ENCODE peak calls at places on chromosome 4, in ten cellular contexts. S is uterus, E is tibial nerve, U is neural progenitor cell, D is tibial artery, P is brain microvascular endothelial cell, Y is WTC11, K is GM23338, Q is MCF 10A, I is progenitor cell of endocrine pancreas. N is an unnamed sample.

GRCh38 chr4:7964890-7965662 is 25.4 kb upstream of the AFAP1 start:
- DNase-seq in I (no peak), E (peak; percentile 23), P (no peak), Y (no peak), Q (peak; percentile 91), K (peak; percentile 43), U (no peak), D (no peak), S (peak; percentile 86), N (no peak)

GRCh38 chr4:47287735-47288134 is 175.8 kb downstream of the COMMD8 start:
- DNase-seq in E (no peak), D (no peak), S (no peak), Q (peak; percentile 39), U (no peak), I (no peak), K (no peak), Y (no peak), P (peak; percentile 87), N (no peak)

GRCh38 chr4:187357045-187357643 is 633.5 kb upstream of the FAT1 start:
- DNase-seq in I (no peak), K (no peak), E (no peak), Y (no peak), D (no peak), S (no peak), P (no peak), Q (no peak), U (no peak), N (no peak)

GRCh38 chr4:27251788-27252187 is 391.1 kb downstream of the STIM2 start:
- DNase-seq in E (no peak), Q (no peak), P (no peak), Y (no peak), K (peak; percentile 16), U (no peak), I (no peak), S (no peak), D (no peak), N (no peak)

GRCh38 chr4:179871726-179872125 is 2371.5 kb upstream of the TENM3 start:
- DNase-seq in D (no peak), E (no peak), Y (no peak), U (no peak), I (no peak), P (no peak), K (no peak), S (no peak), Q (no peak), N (no peak)

GRCh38 chr4:3324093-3324815 is 31.4 kb downstream of the RGS12 start:
- DNase-seq in E (no peak), I (no peak), D (peak; percentile 34), Q (no peak), U (peak; percentile 56), Y (peak; percentile 78), S (no peak), P (no peak), K (peak; percentile 84), N (no peak)

GRCh38 chr4:128241425-128241913 is 46.1 kb downstream of the PGRMC2 start:
- DNase-seq in Y (no peak), U (no peak), K (no peak), E (no peak), D (no peak), S (no peak), Q (peak; percentile 96), I (no peak), P (peak; percentile 91), N (no peak)

GRCh38 chr4:85979276-85979675 is 380.6 kb downstream of the MAPK10 start:
- DNase-seq in D (no peak), S (no peak), Q (no peak), K (no peak), U (no peak), E (no peak), P (no peak), I (no peak), Y (no peak), N (no peak)

GRCh38 chr4:98092833-98093439 is 50.3 kb downstream of the STPG2 start:
- DNase-seq in S (no peak), Y (no peak), Q (peak; percentile 46), I (no peak), U (peak; percentile 35), D (no peak), K (peak; percentile 40), P (peak; percentile 12), E (no peak), N (no peak)

GRCh38 chr4:166846939-166847338 is 387.4 kb downstream of the SPOCK3 start:
- DNase-seq in I (no peak), U (no peak), K (no peak), D (no peak), S (no peak), Q (no peak), P (no peak), Y (no peak), E (no peak), N (no peak)

GRCh38 chr4:149836546-149836945 is 20.9 kb upstream of the IQCM start:
- DNase-seq in E (no peak), S (no peak), Y (no peak), U (no peak), I (no peak), D (no peak), K (no peak), P (no peak), Q (peak; percentile 18), N (no peak)

GRCh38 chr4:158964114-158964727 is 138.7 kb upstream of the RAPGEF2 start:
- DNase-seq in U (no peak), S (no peak), K (no peak), Q (no peak), E (no peak), D (no peak), I (no peak), P (no peak), Y (no peak), N (no peak)

GRCh38 chr4:146087856-146088255 is 87.7 kb upstream of the LSM6 start:
- DNase-seq in Q (no peak), I (no peak), Y (no peak), P (no peak), E (no peak), D (no peak), U (no peak), K (no peak), S (no peak), N (no peak)

GRCh38 chr4:176548571-176548970 is 228.8 kb downstream of the SPCS3 start:
- DNase-seq in D (no peak), U (no peak), Q (no peak), Y (no peak), P (peak; percentile 91), I (no peak), S (no peak), E (no peak), K (no peak), N (no peak)

GRCh38 chr4:105633241-105633640 is 75.2 kb downstream of the INTS12 start:
- DNase-seq in I (no peak), Y (no peak), P (no peak), S (no peak), Q (no peak), K (no peak), E (no peak), D (no peak), U (no peak), N (no peak)

GRCh38 chr4:105630670-105631655 is 77.5 kb downstream of the INTS12 start:
- DNase-seq in I (no peak), S (no peak), K (no peak), P (no peak), E (no peak), D (no peak), Y (no peak), U (no peak), Q (peak; percentile 15), N (no peak)

GRCh38 chr4:105631818-105632400 is 76.6 kb downstream of the INTS12 start:
- DNase-seq in E (no peak), U (no peak), Q (peak; percentile 26), Y (no peak), S (no peak), I (no peak), P (no peak), D (no peak), K (peak; percentile 38), N (no peak)

GRCh38 chr4:105634402-105634801 is 74.1 kb downstream of the INTS12 start:
- DNase-seq in U (no peak), E (no peak), P (no peak), S (no peak), Y (no peak), I (no peak), D (no peak), Q (no peak), K (no peak), N (no peak)

DNA sequence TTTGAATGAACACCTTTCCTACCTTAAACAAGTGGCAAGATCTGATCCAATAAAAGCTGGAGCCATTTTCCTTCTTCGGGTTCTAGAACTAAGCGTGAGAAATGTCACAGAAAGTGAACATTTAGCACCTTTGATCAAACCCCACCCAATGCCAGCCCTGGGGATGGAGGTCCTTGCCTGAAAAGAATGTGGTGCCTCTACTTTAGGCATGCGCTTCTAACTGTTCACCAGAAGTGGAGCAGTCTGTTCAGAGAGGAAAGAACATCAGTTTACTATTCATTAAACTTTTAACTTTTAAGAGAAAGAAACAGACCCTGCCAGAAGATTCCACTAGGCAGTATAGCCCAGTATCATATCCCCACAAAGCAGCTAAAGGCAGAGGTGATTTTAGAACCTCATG is 75.9 kb downstream of the INTS12 start:
- DNase-seq in Y (no peak), E (no peak), D (no peak), P (no peak), U (peak; percentile 10), Q (no peak), S (no peak), I (no peak), K (peak; percentile 36), N (no peak)
- TF ChIP-seq CTCF in Y (no peak), E (no peak), D (no peak), P (no peak), U (peak; percentile 4), Q (no peak), S (no peak), I (no peak), K (no peak), N (no peak)

GRCh38 chr4:139171878-139172691 is 4.9 kb downstream of the ELF2 start:
- DNase-seq in E (no peak), S (no peak), K (peak; percentile 43), D (no peak), Y (no peak), U (no peak), I (no peak), Q (peak; percentile 71), P (peak; percentile 62), N (no peak)
- TF ChIP-seq CTCF in E (no peak), S (no peak), K (no peak), D (no peak), Y (no peak), U (no peak), I (no peak), Q (no peak), P (no peak), N (no peak)

DNA sequence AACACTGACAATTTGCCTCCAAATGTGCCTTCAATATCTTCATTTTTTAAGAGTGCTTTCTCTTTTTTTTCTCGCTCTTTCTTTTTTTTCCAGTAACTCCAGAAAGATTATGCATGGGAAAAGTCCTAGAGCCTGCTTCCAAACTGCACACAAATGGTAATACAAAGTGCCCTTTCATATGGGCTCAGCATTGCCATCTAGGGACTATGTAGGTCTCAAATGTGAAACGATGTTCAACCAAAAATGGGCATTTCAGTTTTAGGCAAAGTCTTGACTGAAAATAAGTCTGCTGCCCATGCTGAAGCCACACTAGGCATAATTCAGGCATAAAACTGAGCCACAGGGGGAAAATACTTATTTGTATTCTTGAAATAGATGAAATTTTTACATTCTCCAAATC is 65.6 kb downstream of the SYNPO2 start:
- DNase-seq in Y (no peak), Q (peak; percentile 42), K (no peak), P (no peak), E (no peak), I (no peak), U (no peak), S (no peak), D (no peak), N (no peak)
- TF ChIP-seq CTCF in Y (no peak), Q (no peak), K (peak; percentile 40), P (peak; percentile 61), E (no peak), I (peak; percentile 11), U (no peak), S (no peak), D (peak; percentile 24), N (no peak)

GRCh38 chr4:113673450-113673849 is 88.1 kb downstream of the CAMK2D start:
- DNase-seq in Q (peak; percentile 68), E (no peak), U (peak; percentile 11), S (no peak), Y (no peak), P (no peak), D (no peak), K (peak; percentile 42), I (no peak), N (no peak)
- TF ChIP-seq CTCF in Q (no peak), E (no peak), U (no peak), S (no peak), Y (no peak), P (no peak), D (no peak), K (peak; percentile 24), I (no peak), N (no peak)